ENCODE peak calls at places on chromosomes 1 and 21, in six cellular contexts. B is PC-9; C is AG10803; A is H1; P is left ventricle myocardium inferior; R is CD8-positive, alpha-beta T cell. Y is an unnamed sample.

GRCh38 chr1:57345916-57346315 is 77.9 kb downstream of the DAB1 start:
- DNase-seq in P (no peak), C (no peak), A (no peak), R (no peak), B (no peak), Y (no peak)

GRCh38 chr1:117546467-117546866 is 59.4 kb upstream of the TENT5C start:
- DNase-seq in P (no peak), C (no peak), R (no peak), A (no peak), B (no peak), Y (no peak)

GRCh38 chr1:243902100-243902499 is 52.1 kb upstream of the AKT3 start:
- DNase-seq in R (no peak), C (no peak), B (peak; percentile 77), P (no peak), A (peak; percentile 13), Y (no peak)

GRCh38 chr1:193283026-193283425 is 96.6 kb upstream of the B3GALT2 start:
- DNase-seq in R (no peak), B (no peak), A (peak; percentile 52), P (no peak), C (peak; percentile 76), Y (no peak)

GRCh38 chr1:94039871-94040569 is 80.9 kb downstream of the ABCA4 start:
- DNase-seq in B (peak; percentile 61), C (peak; percentile 56), A (no peak), R (no peak), P (peak; percentile 50), Y (no peak)

GRCh38 chr1:94068096-94068830 is 52.7 kb downstream of the ABCA4 start:
- DNase-seq in R (no peak), A (no peak), B (peak; percentile 100), C (no peak), P (no peak), Y (no peak)

GRCh38 chr1:225754940-225755635 is 22.5 kb upstream of the SRP9 start:
- DNase-seq in C (peak; percentile 96), R (no peak), A (no peak), B (peak; percentile 83), P (no peak), Y (no peak)

GRCh38 chr1:234972411-234973191 is 156.0 kb downstream of the TOMM20 start:
- DNase-seq in P (no peak), B (no peak), C (peak; percentile 48), A (no peak), R (no peak), Y (no peak)

GRCh38 chr1:153626929-153627796 is at the start of gene S100A13:
- DNase-seq in R (no peak), P (peak; percentile 72), B (peak; percentile 95), A (peak; percentile 94), C (peak; percentile 93), Y (peak; percentile 69)

DNA sequence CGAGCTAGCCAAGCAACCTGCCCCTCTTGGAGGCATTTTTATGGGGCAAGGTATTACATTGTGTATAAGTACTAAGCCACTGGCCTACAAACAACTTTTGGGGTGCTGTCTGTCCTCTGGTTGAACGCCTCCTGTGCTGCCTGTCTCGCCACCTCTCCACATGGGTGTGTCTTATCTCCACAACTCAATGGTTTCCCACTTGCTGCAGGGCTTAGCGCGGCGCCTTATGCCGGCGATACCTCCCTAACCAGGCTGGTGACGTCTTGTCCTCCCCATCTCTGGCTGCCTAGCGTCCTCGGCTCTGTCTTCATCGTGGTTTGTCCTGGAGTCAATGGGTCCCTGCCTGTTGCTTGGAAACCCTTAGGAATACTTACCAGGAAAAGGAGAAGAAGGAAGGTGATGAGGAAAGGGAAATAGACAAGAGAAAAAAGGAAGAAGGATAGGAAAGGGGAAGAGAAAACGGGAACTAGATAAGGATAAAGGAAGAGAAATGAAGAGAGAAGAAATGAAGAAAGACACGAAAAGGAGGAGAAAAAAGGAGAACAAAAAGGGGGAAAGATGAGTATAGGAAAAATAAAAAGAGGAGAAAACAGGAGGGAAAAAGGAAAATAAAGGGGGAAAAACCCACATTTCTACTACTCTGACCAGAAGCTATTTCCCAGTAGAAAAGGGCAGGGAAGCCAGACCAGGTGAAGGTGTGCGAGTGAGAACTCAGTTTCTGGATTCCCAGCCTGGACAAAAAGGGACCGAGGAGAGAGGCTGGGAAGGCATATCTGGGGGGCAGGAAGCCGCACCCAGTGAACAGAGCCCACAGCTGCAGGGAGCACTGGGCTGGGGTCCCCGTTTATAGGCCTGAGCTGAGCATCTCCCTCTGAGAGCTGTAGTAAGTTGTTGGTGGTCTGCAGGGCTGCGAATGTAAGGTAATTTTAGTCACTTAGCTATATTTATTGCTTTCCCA is 86.2 kb downstream of the CLIC6 start:
- DNase-seq in P (no peak), A (no peak), B (no peak), C (no peak), R (no peak), Y (no peak)
- TF ChIP-seq CTCF in P (no peak), A (no peak), B (no peak), C (no peak), R (no peak), Y (no peak)

DNA sequence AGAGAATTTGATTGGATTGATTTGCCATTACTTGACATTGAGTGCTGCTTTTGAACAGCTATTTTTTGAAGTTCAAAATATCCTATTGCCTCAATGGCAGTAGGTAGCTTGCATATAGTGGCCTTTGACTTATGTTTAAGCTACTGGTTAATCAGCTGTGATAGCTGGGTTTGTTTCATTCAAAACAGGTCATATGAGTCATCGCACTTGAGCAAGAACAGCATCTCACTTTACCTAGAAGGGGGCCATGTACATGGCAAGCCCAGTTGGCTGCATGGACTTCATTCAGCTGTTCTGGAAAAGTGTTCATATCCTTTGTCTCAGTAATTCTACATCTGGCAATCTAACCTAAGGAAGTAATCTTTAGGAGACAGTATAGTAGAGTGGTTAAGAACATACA is 29.0 kb upstream of the ARID1A start:
- DNase-seq in C (no peak), A (no peak), B (peak; percentile 41), R (no peak), P (no peak), Y (no peak)
- TF ChIP-seq CTCF in C (no peak), A (no peak), B (no peak), R (no peak), P (no peak), Y (no peak)

GRCh38 chr1:3349161-3349967 is 105.1 kb upstream of the ARHGEF16 start:
- DNase-seq in A (no peak), B (no peak), R (no peak), P (peak; percentile 86), C (no peak), Y (no peak)
- TF ChIP-seq CTCF in A (no peak), B (no peak), R (no peak), P (peak; percentile 35), C (peak; percentile 20), Y (no peak)

DNA sequence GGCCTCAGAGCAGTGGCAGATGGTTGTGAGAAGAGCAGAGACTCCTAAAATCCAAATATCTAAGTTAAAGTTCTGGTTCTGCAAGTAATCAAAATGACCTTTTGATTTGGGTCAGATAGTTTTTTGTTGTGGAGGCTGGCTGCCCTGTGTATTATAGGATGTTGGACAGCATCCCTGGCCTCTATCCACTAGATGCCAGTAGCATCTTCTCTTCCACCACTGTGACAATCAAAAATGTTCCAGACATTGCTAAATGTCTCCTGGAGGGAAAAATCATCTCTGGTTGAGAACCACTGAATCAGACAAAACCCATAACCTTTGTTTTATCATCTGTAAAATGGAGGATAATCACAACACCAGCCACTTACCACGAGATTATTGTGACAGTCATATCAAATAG is 5.9 kb upstream of the DPT start:
- DNase-seq in B (no peak), C (no peak), R (no peak), P (no peak), A (no peak), Y (no peak)
- TF ChIP-seq CTCF in B (peak; percentile 35), C (no peak), R (no peak), P (peak; percentile 34), A (no peak), Y (no peak)

DNA sequence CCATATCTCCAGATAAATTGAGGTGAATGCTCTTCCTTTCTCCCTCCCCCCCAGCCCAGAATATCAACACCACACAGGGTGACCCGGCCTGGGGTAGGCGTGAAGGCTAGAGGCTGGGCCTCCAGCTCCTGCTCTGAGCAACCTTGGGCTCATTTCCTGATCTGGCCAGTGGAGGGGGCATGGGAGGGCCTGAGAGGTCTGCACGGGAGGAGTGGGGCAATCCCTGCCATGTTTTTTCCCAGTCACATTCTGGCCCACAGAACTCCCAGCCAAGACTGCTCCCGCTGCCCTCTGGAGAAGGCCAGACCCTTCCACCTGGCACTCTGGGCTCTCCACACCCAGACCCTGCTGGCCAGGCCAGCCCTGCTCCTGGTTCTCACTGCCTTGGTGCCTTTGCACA is 3.9 kb downstream of the CLDN19 start:
- DNase-seq in C (peak; percentile 14), R (no peak), P (no peak), A (no peak), B (no peak), Y (no peak)
- TF ChIP-seq CTCF in C (peak; percentile 37), R (no peak), P (no peak), A (no peak), B (no peak), Y (peak; percentile 20)

GRCh38 chr1:237794071-237794470 is 96.7 kb downstream of the ZP4 start:
- DNase-seq in C (no peak), B (no peak), A (no peak), P (no peak), R (no peak), Y (no peak)

GRCh38 chr1:237795558-237795957 is 95.2 kb downstream of the ZP4 start:
- DNase-seq in R (no peak), P (no peak), B (no peak), A (no peak), C (no peak), Y (no peak)

GRCh38 chr1:237804516-237804915 is 86.2 kb downstream of the ZP4 start:
- DNase-seq in A (no peak), R (no peak), P (no peak), C (no peak), B (no peak), Y (no peak)

GRCh38 chr1:237799762-237800474 is 90.8 kb downstream of the ZP4 start:
- DNase-seq in R (peak; percentile 6), C (no peak), P (peak; percentile 32), B (peak; percentile 42), A (peak; percentile 82), Y (peak; percentile 37)
- TF ChIP-seq CTCF in R (no peak), C (no peak), P (peak; percentile 36), B (peak; percentile 45), A (peak; percentile 59), Y (peak; percentile 2)

DNA sequence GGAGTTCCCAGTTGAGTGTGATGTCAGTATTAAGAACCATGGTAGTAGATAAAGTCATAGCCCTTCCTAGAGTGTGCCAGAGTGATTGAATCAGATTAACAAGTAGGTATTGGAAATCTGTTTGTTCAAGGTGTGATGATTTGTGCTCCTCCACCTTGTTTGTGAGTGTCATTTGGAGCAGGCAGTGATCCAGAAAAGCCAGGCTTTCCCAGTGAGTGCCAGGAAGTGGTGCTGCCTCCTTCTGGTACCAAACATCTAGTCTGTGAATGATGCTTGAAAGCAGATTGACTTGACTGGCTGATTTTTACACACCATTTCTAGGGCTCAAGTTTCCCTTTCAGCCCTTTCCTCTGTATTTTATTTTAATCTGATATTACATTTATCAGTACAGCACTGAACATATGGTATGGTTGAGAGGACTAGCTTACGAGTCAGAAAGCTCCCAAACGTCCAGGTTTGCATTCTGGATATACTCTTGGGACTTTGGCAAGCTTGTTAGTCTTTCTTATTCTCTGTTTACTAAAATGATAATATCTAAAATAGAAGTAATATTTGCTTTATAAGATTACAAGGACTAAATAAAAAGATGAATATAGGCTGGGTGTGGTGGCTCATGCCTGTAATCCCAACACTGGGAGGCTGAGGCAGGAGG is 100.7 kb downstream of the PATJ start:
- DNase-seq in A (no peak), R (no peak), C (no peak), B (no peak), P (no peak), Y (no peak)
- TF ChIP-seq CTCF in A (peak; percentile 14), R (no peak), C (peak; percentile 23), B (no peak), P (peak; percentile 23), Y (no peak)

GRCh38 chr1:156371553-156372264 is 2.7 kb downstream of the RHBG start:
- DNase-seq in C (peak; percentile 25), B (no peak), P (peak; percentile 37), R (no peak), A (no peak), Y (no peak)
- TF ChIP-seq CTCF in C (no peak), B (no peak), P (no peak), R (no peak), A (no peak), Y (no peak)